ENCODE peak calls at places on chromosome 21, in seven cellular contexts. G is HFFc6, T is heart right ventricle, H is WERI-Rb-1, A is fibroblast of pulmonary artery, P is fibroblast of mammary gland, N is PC-3. M is an unnamed sample.

GRCh38 chr21:15837603-15838002 is 107.8 kb downstream of the USP25 start:
- DNase-seq in G (peak; percentile 23), T (no peak), H (no peak), A (peak; percentile 79), P (peak; percentile 59), N (no peak), M (no peak)

GRCh38 chr21:46442938-46443337 is 15.8 kb upstream of the DIP2A start:
- DNase-seq in G (no peak), T (no peak), H (no peak), A (no peak), P (no peak), N (no peak), M (no peak)

GRCh38 chr21:46585191-46585953 is 19.5 kb downstream of the S100B start:
- DNase-seq in G (no peak), T (no peak), H (no peak), A (no peak), P (no peak), N (no peak), M (no peak)

GRCh38 chr21:14876464-14876863 is 188.3 kb downstream of the NRIP1 start:
- DNase-seq in G (no peak), T (no peak), H (no peak), A (no peak), P (no peak), N (no peak), M (no peak)

GRCh38 chr21:44593598-44594405 is 1.5 kb upstream of the KRTAP10-6 start:
- DNase-seq in G (no peak), T (no peak), H (no peak), A (no peak), P (no peak), N (no peak), M (no peak)

GRCh38 chr21:45434645-45435217 is 29.8 kb downstream of the COL18A1 start:
- DNase-seq in G (no peak), T (no peak), H (no peak), A (no peak), P (no peak), N (no peak), M (no peak)

GRCh38 chr21:32207096-32207716 is 71.6 kb downstream of the MIS18A start:
- DNase-seq in G (no peak), T (no peak), H (peak; percentile 51), A (peak; percentile 0), P (no peak), N (no peak), M (no peak)

GRCh38 chr21:14584357-14585095 is 38.4 kb upstream of the SAMSN1 start:
- DNase-seq in G (no peak), T (no peak), H (no peak), A (no peak), P (no peak), N (no peak), M (no peak)

DNA sequence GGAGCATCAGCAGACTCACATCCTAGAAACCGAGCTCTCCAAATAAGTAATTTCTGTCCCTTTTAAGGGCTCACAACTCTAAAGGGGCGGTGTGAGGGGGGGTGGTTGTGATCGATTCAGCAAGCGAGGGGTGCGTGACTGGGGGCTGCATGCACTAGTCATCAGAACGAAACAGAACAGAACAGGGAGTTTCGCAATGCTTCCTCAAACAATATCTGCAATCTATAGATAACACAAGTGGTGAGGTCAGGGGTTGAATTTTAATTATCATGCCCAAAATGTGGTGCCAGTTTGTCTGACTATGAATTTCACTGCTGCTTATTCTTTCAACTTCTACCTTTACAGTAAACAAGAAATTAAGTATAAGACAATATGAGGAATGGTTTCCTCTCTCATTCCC is 1003.0 kb upstream of the NCAM2 start:
- DNase-seq in G (no peak), T (no peak), H (no peak), A (no peak), P (no peak), N (no peak), M (no peak)
- TF ChIP-seq CTCF in G (no peak), T (no peak), H (no peak), A (no peak), P (no peak), N (no peak), M (no peak)

DNA sequence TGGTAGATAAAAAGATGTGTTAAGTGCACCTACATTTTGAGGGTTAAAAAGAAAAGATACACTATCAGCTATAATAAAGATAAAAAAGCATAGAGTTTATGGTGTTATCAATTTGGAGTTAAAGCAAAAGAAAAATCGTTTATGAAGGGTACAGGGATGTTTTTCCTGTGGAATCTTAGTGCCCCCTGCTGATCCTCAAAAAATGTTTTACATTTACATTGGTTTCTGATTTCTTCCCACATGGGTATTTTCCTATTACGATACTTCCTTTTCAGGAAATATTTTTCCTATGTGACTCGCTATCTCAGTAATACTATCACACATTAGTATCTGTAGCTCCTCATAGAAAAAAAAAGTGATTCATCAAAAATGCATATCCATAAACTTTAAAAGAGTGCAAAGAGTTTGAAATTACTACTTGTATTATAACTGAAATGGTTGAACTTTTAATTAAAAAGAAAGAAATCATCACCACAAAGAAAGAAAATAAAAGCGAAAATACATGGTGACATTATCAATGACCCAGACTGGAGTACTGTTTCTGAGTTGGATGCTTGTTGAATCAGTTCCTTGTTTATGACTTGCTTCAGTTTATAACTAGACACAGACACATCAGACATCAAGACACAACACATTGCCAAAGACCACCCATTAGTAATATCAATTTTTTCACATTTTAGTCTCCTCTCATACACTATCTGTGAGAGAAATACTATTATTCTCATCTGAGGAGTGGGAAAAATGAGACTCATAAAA is 293.2 kb downstream of the MRPL39 start:
- DNase-seq in G (peak; percentile 27), T (no peak), H (no peak), A (peak; percentile 67), P (peak; percentile 66), N (peak; percentile 63), M (no peak)
- TF ChIP-seq CTCF in G (peak; percentile 77), T (peak; percentile 27), H (peak; percentile 43), A (peak; percentile 46), P (peak; percentile 54), N (peak; percentile 75), M (peak; percentile 44)

GRCh38 chr21:42971897-42972275 is 2.5 kb upstream of the PKNOX1 start:
- DNase-seq in G (no peak), T (no peak), H (no peak), A (no peak), P (no peak), N (no peak), M (peak; percentile 15)

GRCh38 chr21:42973991-42974831 is at the start of gene PKNOX1:
- DNase-seq in G (peak; percentile 98), T (peak; percentile 99), H (peak; percentile 100), A (peak; percentile 99), P (peak; percentile 97), N (peak; percentile 99), M (peak; percentile 98)

GRCh38 chr21:42970946-42971653 is 3.3 kb upstream of the PKNOX1 start:
- DNase-seq in G (no peak), T (no peak), H (no peak), A (no peak), P (no peak), N (no peak), M (no peak)

GRCh38 chr21:42974832-42975820 is 764 bp downstream of the PKNOX1 start:
- DNase-seq in G (peak; percentile 28), T (peak; percentile 65), H (peak; percentile 82), A (peak; percentile 70), P (peak; percentile 46), N (peak; percentile 57), M (peak; percentile 29)

DNA sequence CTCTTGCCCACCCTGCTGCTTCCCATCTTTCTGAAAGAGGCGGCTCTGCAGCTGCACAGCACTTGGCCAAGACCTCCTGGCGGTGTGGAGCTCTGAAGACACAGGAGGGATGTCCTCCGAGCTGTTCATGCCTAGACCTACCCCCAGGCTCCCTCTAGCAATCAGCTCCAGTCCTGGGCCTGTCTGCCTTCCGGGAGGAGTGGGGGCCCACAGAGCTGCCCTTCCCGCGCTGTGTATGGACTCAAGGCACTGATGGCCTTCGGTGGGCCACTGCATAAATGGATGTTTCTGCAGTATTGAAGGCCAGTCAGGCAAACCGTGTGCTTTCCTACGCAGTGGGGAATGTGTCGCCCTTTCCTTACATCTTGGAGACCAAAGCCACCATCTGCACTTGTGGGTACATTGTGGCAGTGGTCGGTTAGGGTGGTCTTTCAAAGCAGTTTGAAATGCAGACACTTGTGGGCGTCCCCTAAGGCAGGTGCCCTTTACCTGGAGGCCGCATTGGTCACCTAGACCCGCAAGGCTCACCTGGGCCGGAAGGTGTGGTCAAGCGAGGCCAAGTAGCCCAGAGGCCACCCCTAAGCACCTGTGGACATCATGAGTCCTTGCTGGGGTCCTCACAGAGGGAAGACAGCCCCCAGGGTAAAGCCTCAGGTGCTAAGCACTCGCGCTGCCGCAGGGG is 912 bp upstream of the PKNOX1 start:
- DNase-seq in G (no peak), T (no peak), H (no peak), A (no peak), P (no peak), N (no peak), M (no peak)
- TF ChIP-seq CTCF in G (no peak), T (no peak), H (no peak), A (no peak), P (no peak), N (no peak), M (no peak)

GRCh38 chr21:33230518-33231324 is 983 bp downstream of the IFNAR2 start:
- DNase-seq in G (peak; percentile 62), T (peak; percentile 56), H (peak; percentile 68), A (peak; percentile 65), P (peak; percentile 54), N (peak; percentile 63), M (peak; percentile 43)
- TF ChIP-seq CTCF in G (peak; percentile 69), T (no peak), H (peak; percentile 12), A (no peak), P (no peak), N (peak; percentile 21), M (peak; percentile 42)

M was measured in progenitor cell of endocrine pancreas.